ENCODE peak calls at places on chromosomes 12 and 14, in six cellular contexts. One of them, this sample, is unnamed.

GRCh38 chr12:74983917-74984316 is 225.7 kb downstream of the KCNC2 start:
- DNase-seq in fibroblast of lung: no peak
- DNase-seq in neuronal stem cell: no peak
- DNase-seq in CD8-positive, alpha-beta T cell: no peak
- DNase-seq in NT2/D1: no peak
- DNase-seq in left ventricle myocardium inferior: no peak
- DNase-seq in this sample: no peak

GRCh38 chr12:3107071-3107583 is 29.9 kb downstream of the TSPAN9 start:
- DNase-seq in fibroblast of lung: peak; percentile 84
- DNase-seq in neuronal stem cell: no peak
- DNase-seq in CD8-positive, alpha-beta T cell: no peak
- DNase-seq in NT2/D1: peak; percentile 62
- DNase-seq in left ventricle myocardium inferior: no peak
- DNase-seq in this sample: peak; percentile 96

GRCh38 chr14:79576434-79576833 is 634.9 kb downstream of the DIO2 start:
- DNase-seq in fibroblast of lung: peak; percentile 79
- DNase-seq in neuronal stem cell: no peak
- DNase-seq in CD8-positive, alpha-beta T cell: no peak
- DNase-seq in NT2/D1: no peak
- DNase-seq in left ventricle myocardium inferior: no peak
- DNase-seq in this sample: no peak

GRCh38 chr14:91415794-91416743 is 1.6 kb downstream of the CCDC88C start:
- DNase-seq in fibroblast of lung: peak; percentile 14
- DNase-seq in neuronal stem cell: no peak
- DNase-seq in CD8-positive, alpha-beta T cell: no peak
- DNase-seq in NT2/D1: no peak
- DNase-seq in left ventricle myocardium inferior: no peak
- DNase-seq in this sample: no peak

GRCh38 chr14:100117647-100118376 is 41.6 kb downstream of the DEGS2 start:
- DNase-seq in fibroblast of lung: no peak
- DNase-seq in neuronal stem cell: no peak
- DNase-seq in CD8-positive, alpha-beta T cell: no peak
- DNase-seq in NT2/D1: no peak
- DNase-seq in left ventricle myocardium inferior: no peak
- DNase-seq in this sample: no peak

GRCh38 chr14:92215579-92215978 is 93.8 kb downstream of the CPSF2 start:
- DNase-seq in fibroblast of lung: no peak
- DNase-seq in neuronal stem cell: no peak
- DNase-seq in CD8-positive, alpha-beta T cell: no peak
- DNase-seq in NT2/D1: no peak
- DNase-seq in left ventricle myocardium inferior: no peak
- DNase-seq in this sample: no peak

GRCh38 chr14:54366726-54367707 is 29.8 kb upstream of the CDKN3 start:
- DNase-seq in fibroblast of lung: peak; percentile 68
- DNase-seq in neuronal stem cell: no peak
- DNase-seq in CD8-positive, alpha-beta T cell: peak; percentile 9
- DNase-seq in NT2/D1: peak; percentile 43
- DNase-seq in left ventricle myocardium inferior: no peak
- DNase-seq in this sample: peak; percentile 53

GRCh38 chr12:80745851-80746250 is 29.1 kb downstream of the MYF5 start:
- DNase-seq in fibroblast of lung: no peak
- DNase-seq in neuronal stem cell: no peak
- DNase-seq in CD8-positive, alpha-beta T cell: no peak
- DNase-seq in NT2/D1: no peak
- DNase-seq in left ventricle myocardium inferior: no peak
- DNase-seq in this sample: no peak

GRCh38 chr12:116284401-116284800 is 6.9 kb upstream of the MED13L start:
- DNase-seq in fibroblast of lung: no peak
- DNase-seq in neuronal stem cell: no peak
- DNase-seq in CD8-positive, alpha-beta T cell: no peak
- DNase-seq in NT2/D1: no peak
- DNase-seq in left ventricle myocardium inferior: no peak
- DNase-seq in this sample: no peak

GRCh38 chr12:104356231-104357115 is 52.9 kb downstream of the EID3 start:
- DNase-seq in fibroblast of lung: no peak
- DNase-seq in neuronal stem cell: no peak
- DNase-seq in CD8-positive, alpha-beta T cell: no peak
- DNase-seq in NT2/D1: no peak
- DNase-seq in left ventricle myocardium inferior: no peak
- DNase-seq in this sample: no peak

GRCh38 chr12:98736352-98737326 is 91.5 kb downstream of the APAF1 start:
- DNase-seq in fibroblast of lung: no peak
- DNase-seq in neuronal stem cell: no peak
- DNase-seq in CD8-positive, alpha-beta T cell: no peak
- DNase-seq in NT2/D1: no peak
- DNase-seq in left ventricle myocardium inferior: no peak
- DNase-seq in this sample: no peak

GRCh38 chr12:48003226-48004038 is 844 bp downstream of the COL2A1 start:
- DNase-seq in fibroblast of lung: no peak
- DNase-seq in neuronal stem cell: peak; percentile 50
- DNase-seq in CD8-positive, alpha-beta T cell: no peak
- DNase-seq in NT2/D1: no peak
- DNase-seq in left ventricle myocardium inferior: no peak
- DNase-seq in this sample: no peak

GRCh38 chr12:45243963-45244362 is 28.1 kb downstream of the ANO6 start:
- DNase-seq in fibroblast of lung: no peak
- DNase-seq in neuronal stem cell: no peak
- DNase-seq in CD8-positive, alpha-beta T cell: no peak
- DNase-seq in NT2/D1: no peak
- DNase-seq in left ventricle myocardium inferior: no peak
- DNase-seq in this sample: no peak

GRCh38 chr14:51430079-51430478 is 190.0 kb downstream of the TMX1 start:
- DNase-seq in fibroblast of lung: peak; percentile 7
- DNase-seq in neuronal stem cell: no peak
- DNase-seq in CD8-positive, alpha-beta T cell: no peak
- DNase-seq in NT2/D1: no peak
- DNase-seq in left ventricle myocardium inferior: no peak
- DNase-seq in this sample: no peak

GRCh38 chr14:74610199-74610865 is 1.7 kb downstream of the LTBP2 start:
- DNase-seq in fibroblast of lung: no peak
- DNase-seq in neuronal stem cell: no peak
- DNase-seq in CD8-positive, alpha-beta T cell: no peak
- DNase-seq in NT2/D1: no peak
- DNase-seq in left ventricle myocardium inferior: no peak
- DNase-seq in this sample: no peak

GRCh38 chr14:55874785-55875184 is 243.4 kb upstream of the PELI2 start:
- DNase-seq in fibroblast of lung: no peak
- DNase-seq in neuronal stem cell: no peak
- DNase-seq in CD8-positive, alpha-beta T cell: no peak
- DNase-seq in NT2/D1: no peak
- DNase-seq in left ventricle myocardium inferior: no peak
- DNase-seq in this sample: no peak

GRCh38 chr14:21142357-21142756 is 13.5 kb downstream of the OR5AU1 start:
- DNase-seq in fibroblast of lung: no peak
- DNase-seq in neuronal stem cell: no peak
- DNase-seq in CD8-positive, alpha-beta T cell: no peak
- DNase-seq in NT2/D1: no peak
- DNase-seq in left ventricle myocardium inferior: no peak
- DNase-seq in this sample: no peak

GRCh38 chr12:111429760-111430417 is 24.2 kb downstream of the SH2B3 start:
- DNase-seq in fibroblast of lung: no peak
- DNase-seq in neuronal stem cell: no peak
- DNase-seq in CD8-positive, alpha-beta T cell: peak; percentile 54
- DNase-seq in NT2/D1: no peak
- DNase-seq in left ventricle myocardium inferior: no peak
- DNase-seq in this sample: no peak

GRCh38 chr14:99430491-99430890 is 50.2 kb downstream of the SETD3 start:
- DNase-seq in fibroblast of lung: no peak
- DNase-seq in neuronal stem cell: no peak
- DNase-seq in CD8-positive, alpha-beta T cell: no peak
- DNase-seq in NT2/D1: no peak
- DNase-seq in left ventricle myocardium inferior: no peak
- DNase-seq in this sample: no peak

GRCh38 chr12:113221997-113222729 is 899 bp downstream of the TPCN1 start:
- DNase-seq in fibroblast of lung: no peak
- DNase-seq in neuronal stem cell: no peak
- DNase-seq in CD8-positive, alpha-beta T cell: no peak
- DNase-seq in NT2/D1: no peak
- DNase-seq in left ventricle myocardium inferior: no peak
- DNase-seq in this sample: no peak

GRCh38 chr12:48901278-48901677 is 24.0 kb downstream of the FKBP11 start:
- DNase-seq in fibroblast of lung: no peak
- DNase-seq in neuronal stem cell: no peak
- DNase-seq in CD8-positive, alpha-beta T cell: no peak
- DNase-seq in NT2/D1: no peak
- DNase-seq in left ventricle myocardium inferior: no peak
- DNase-seq in this sample: no peak

GRCh38 chr12:117889098-117889497 is 79.7 kb downstream of the KSR2 start:
- DNase-seq in fibroblast of lung: no peak
- DNase-seq in neuronal stem cell: no peak
- DNase-seq in CD8-positive, alpha-beta T cell: no peak
- DNase-seq in NT2/D1: no peak
- DNase-seq in left ventricle myocardium inferior: no peak
- DNase-seq in this sample: no peak

GRCh38 chr14:62018606-62019005 is 256.4 kb downstream of the SNAPC1 start:
- DNase-seq in fibroblast of lung: no peak
- DNase-seq in neuronal stem cell: no peak
- DNase-seq in CD8-positive, alpha-beta T cell: no peak
- DNase-seq in NT2/D1: no peak
- DNase-seq in left ventricle myocardium inferior: no peak
- DNase-seq in this sample: no peak

GRCh38 chr12:31929140-31929526 is 30.1 kb upstream of the RESF1 start:
- DNase-seq in fibroblast of lung: no peak
- DNase-seq in neuronal stem cell: no peak
- DNase-seq in CD8-positive, alpha-beta T cell: no peak
- DNase-seq in NT2/D1: no peak
- DNase-seq in left ventricle myocardium inferior: no peak
- DNase-seq in this sample: no peak

GRCh38 chr14:64279719-64280668 is 14.2 kb downstream of the ESR2 start:
- DNase-seq in fibroblast of lung: peak; percentile 47
- DNase-seq in neuronal stem cell: no peak
- DNase-seq in CD8-positive, alpha-beta T cell: no peak
- DNase-seq in NT2/D1: no peak
- DNase-seq in left ventricle myocardium inferior: no peak
- DNase-seq in this sample: no peak

GRCh38 chr12:111194703-111195051 is 174.2 kb downstream of the PHETA1 start:
- DNase-seq in fibroblast of lung: no peak
- DNase-seq in neuronal stem cell: no peak
- DNase-seq in CD8-positive, alpha-beta T cell: no peak
- DNase-seq in NT2/D1: no peak
- DNase-seq in left ventricle myocardium inferior: no peak
- DNase-seq in this sample: no peak

GRCh38 chr14:49553106-49553505 is 33.1 kb downstream of the RPS29 start:
- DNase-seq in fibroblast of lung: no peak
- DNase-seq in neuronal stem cell: no peak
- DNase-seq in CD8-positive, alpha-beta T cell: no peak
- DNase-seq in NT2/D1: no peak
- DNase-seq in left ventricle myocardium inferior: no peak
- DNase-seq in this sample: no peak

GRCh38 chr14:67971627-67972625 is 152.3 kb downstream of the RAD51B start:
- DNase-seq in fibroblast of lung: peak; percentile 72
- DNase-seq in neuronal stem cell: no peak
- DNase-seq in CD8-positive, alpha-beta T cell: no peak
- DNase-seq in NT2/D1: no peak
- DNase-seq in left ventricle myocardium inferior: no peak
- DNase-seq in this sample: no peak

GRCh38 chr12:40063424-40063823 is 42.5 kb downstream of the SLC2A13 start:
- DNase-seq in fibroblast of lung: peak; percentile 47
- DNase-seq in neuronal stem cell: no peak
- DNase-seq in CD8-positive, alpha-beta T cell: no peak
- DNase-seq in NT2/D1: no peak
- DNase-seq in left ventricle myocardium inferior: no peak
- DNase-seq in this sample: peak; percentile 29

GRCh38 chr14:77143071-77143470 is 1.5 kb upstream of the ZDHHC22 start:
- DNase-seq in fibroblast of lung: no peak
- DNase-seq in neuronal stem cell: no peak
- DNase-seq in CD8-positive, alpha-beta T cell: no peak
- DNase-seq in NT2/D1: no peak
- DNase-seq in left ventricle myocardium inferior: no peak
- DNase-seq in this sample: no peak
- H3K27me3 ChIP-seq in fibroblast of lung: peaks cover 62% of the 10 kb centered on the region
- H3K27me3 ChIP-seq in neuronal stem cell: peaks cover 52% of the 10 kb centered on the region
- H3K27me3 ChIP-seq in CD8-positive, alpha-beta T cell: peaks cover 28% of the 10 kb centered on the region
- H3K27me3 ChIP-seq in NT2/D1: peaks cover 32% of the 10 kb centered on the region
- H3K27me3 ChIP-seq in left ventricle myocardium inferior: peaks cover 96% of the 10 kb centered on the region
- H3K27me3 ChIP-seq in this sample: peaks cover 46% of the 10 kb centered on the region

DNA sequence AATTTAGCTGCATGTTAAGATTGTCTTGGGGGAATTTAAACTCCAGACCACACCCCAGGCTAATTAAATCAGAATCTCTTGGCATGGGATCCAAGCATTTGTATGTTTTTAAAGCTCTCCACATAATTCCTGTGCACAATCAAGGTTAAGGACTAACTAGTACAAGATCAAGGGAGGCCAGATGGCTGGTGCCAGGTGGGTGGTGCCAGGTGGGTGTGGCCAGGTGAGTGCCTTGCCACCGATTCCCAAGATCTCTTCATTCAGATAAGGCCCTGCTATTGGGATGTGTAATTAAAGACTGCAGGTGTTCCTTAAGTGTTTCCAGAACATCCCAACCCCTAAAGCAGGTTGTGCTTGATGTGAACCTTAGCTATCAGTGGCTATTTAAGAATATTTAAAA is 75.1 kb downstream of the NRXN3 start:
- DNase-seq in fibroblast of lung: no peak
- DNase-seq in neuronal stem cell: no peak
- DNase-seq in CD8-positive, alpha-beta T cell: no peak
- DNase-seq in NT2/D1: no peak
- DNase-seq in left ventricle myocardium inferior: no peak
- DNase-seq in this sample: no peak
- H3K27me3 ChIP-seq in fibroblast of lung: no peaks in the 10 kb centered on the region
- H3K27me3 ChIP-seq in neuronal stem cell: peaks cover 2% of the 10 kb centered on the region
- H3K27me3 ChIP-seq in CD8-positive, alpha-beta T cell: no peaks in the 10 kb centered on the region
- H3K27me3 ChIP-seq in NT2/D1: no peaks in the 10 kb centered on the region
- H3K27me3 ChIP-seq in left ventricle myocardium inferior: peaks cover 56% of the 10 kb centered on the region
- H3K27me3 ChIP-seq in this sample: no peaks in the 10 kb centered on the region

GRCh38 chr12:57213763-57214397 is 2.7 kb upstream of the NXPH4 start:
- DNase-seq in fibroblast of lung: no peak
- DNase-seq in neuronal stem cell: no peak
- DNase-seq in CD8-positive, alpha-beta T cell: no peak
- DNase-seq in NT2/D1: no peak
- DNase-seq in left ventricle myocardium inferior: no peak
- DNase-seq in this sample: no peak
- H3K27me3 ChIP-seq in fibroblast of lung: peaks cover 26% of the 10 kb centered on the region
- H3K27me3 ChIP-seq in neuronal stem cell: peaks cover 52% of the 10 kb centered on the region
- H3K27me3 ChIP-seq in CD8-positive, alpha-beta T cell: peaks cover 43% of the 10 kb centered on the region
- H3K27me3 ChIP-seq in NT2/D1: peaks cover 47% of the 10 kb centered on the region
- H3K27me3 ChIP-seq in left ventricle myocardium inferior: peaks cover 44% of the 10 kb centered on the region
- H3K27me3 ChIP-seq in this sample: peaks cover 3% of the 10 kb centered on the region

GRCh38 chr14:105483300-105484068 is 3.2 kb upstream of the CRIP1 start:
- DNase-seq in fibroblast of lung: no peak
- DNase-seq in neuronal stem cell: no peak
- DNase-seq in CD8-positive, alpha-beta T cell: no peak
- DNase-seq in NT2/D1: no peak
- DNase-seq in left ventricle myocardium inferior: peak; percentile 38
- DNase-seq in this sample: no peak

GRCh38 chr14:105485720-105486332 is 860 bp upstream of the CRIP1 start:
- DNase-seq in fibroblast of lung: no peak
- DNase-seq in neuronal stem cell: no peak
- DNase-seq in CD8-positive, alpha-beta T cell: peak; percentile 38
- DNase-seq in NT2/D1: no peak
- DNase-seq in left ventricle myocardium inferior: peak; percentile 46
- DNase-seq in this sample: no peak

GRCh38 chr14:105484069-105484996 is 2.4 kb upstream of the CRIP1 start:
- DNase-seq in fibroblast of lung: peak; percentile 27
- DNase-seq in neuronal stem cell: no peak
- DNase-seq in CD8-positive, alpha-beta T cell: peak; percentile 47
- DNase-seq in NT2/D1: no peak
- DNase-seq in left ventricle myocardium inferior: peak; percentile 63
- DNase-seq in this sample: no peak

GRCh38 chr14:105486333-105486973 is at the start of gene CRIP1:
- DNase-seq in fibroblast of lung: no peak
- DNase-seq in neuronal stem cell: no peak
- DNase-seq in CD8-positive, alpha-beta T cell: no peak
- DNase-seq in NT2/D1: no peak
- DNase-seq in left ventricle myocardium inferior: peak; percentile 42
- DNase-seq in this sample: no peak

GRCh38 chr14:105484997-105485393 is 1.7 kb upstream of the CRIP1 start:
- DNase-seq in fibroblast of lung: no peak
- DNase-seq in neuronal stem cell: no peak
- DNase-seq in CD8-positive, alpha-beta T cell: no peak
- DNase-seq in NT2/D1: no peak
- DNase-seq in left ventricle myocardium inferior: no peak
- DNase-seq in this sample: no peak
- H3K27me3 ChIP-seq in fibroblast of lung: peaks cover 19% of the 10 kb centered on the region
- H3K27me3 ChIP-seq in neuronal stem cell: peaks cover 34% of the 10 kb centered on the region
- H3K27me3 ChIP-seq in CD8-positive, alpha-beta T cell: no peaks in the 10 kb centered on the region
- H3K27me3 ChIP-seq in NT2/D1: peaks cover 20% of the 10 kb centered on the region
- H3K27me3 ChIP-seq in left ventricle myocardium inferior: no peaks in the 10 kb centered on the region
- H3K27me3 ChIP-seq in this sample: no peaks in the 10 kb centered on the region